ENCODE peak calls at places on chromosome 4, in seven cellular contexts. N is hepatocyte, X is neural progenitor cell, K is Peyer's patch, A is GM23248, S is lower lobe of right lung, W is esophagus squamous epithelium. T is an unnamed sample. For H3K4me1 and H3K36me3, the result is how much of the 10 kb centered on the place peaks cover.

GRCh38 chr4:159060161-159060560 is 42.7 kb upstream of the RAPGEF2 start:
- DNase-seq in A (no peak), X (no peak), W (no peak), S (no peak), N (no peak), K (no peak), T (no peak)

GRCh38 chr4:16794816-16795445 is 103.5 kb downstream of the LDB2 start:
- DNase-seq in A (peak), N (peak), W (no peak), K (no peak), S (no peak), X (peak), T (no peak)

GRCh38 chr4:127210877-127211276 is 421.9 kb upstream of the INTU start:
- DNase-seq in A (no peak), N (no peak), S (no peak), X (no peak), W (no peak), K (no peak), T (peak)

GRCh38 chr4:126470862-126471261 is 1156.1 kb downstream of the FAT4 start:
- DNase-seq in X (no peak), N (no peak), K (no peak), A (peak), W (no peak), S (no peak), T (no peak)

GRCh38 chr4:142550955-142551354 is 295.1 kb downstream of the INPP4B start:
- DNase-seq in W (no peak), K (no peak), N (no peak), A (peak), X (no peak), S (no peak), T (no peak)

GRCh38 chr4:71785957-71786356 is 2.1 kb upstream of the GC start:
- DNase-seq in X (no peak), N (no peak), W (no peak), S (no peak), K (no peak), A (peak), T (no peak)

GRCh38 chr4:47510036-47510435 is 25.0 kb downstream of the ATP10D start:
- DNase-seq in X (no peak), W (no peak), N (no peak), K (no peak), A (peak), S (no peak), T (no peak)

GRCh38 chr4:10673817-10674369 is 10.7 kb downstream of the CLNK start:
- DNase-seq in K (no peak), S (no peak), A (no peak), W (no peak), X (no peak), N (no peak), T (no peak)

GRCh38 chr4:38371391-38371851 is 292.6 kb upstream of the KLF3 start:
- DNase-seq in N (peak), S (no peak), X (no peak), A (peak), K (no peak), W (no peak), T (no peak)

GRCh38 chr4:141890279-141890678 is 253.9 kb downstream of the IL15 start:
- DNase-seq in X (no peak), K (no peak), W (no peak), A (no peak), S (no peak), N (no peak), T (no peak)

GRCh38 chr4:168388890-168389289 is 70.3 kb upstream of the DDX60 start:
- DNase-seq in S (no peak), X (no peak), A (peak), N (peak), W (no peak), K (no peak), T (no peak)

GRCh38 chr4:98507299-98507698 is 151.1 kb downstream of the TSPAN5 start:
- DNase-seq in N (no peak), W (no peak), K (no peak), S (no peak), A (no peak), X (no peak), T (no peak)

GRCh38 chr4:153643406-153644016 is 40.6 kb upstream of the TLR2 start:
- DNase-seq in S (no peak), K (no peak), X (peak), A (peak), N (peak), W (no peak), T (no peak)

GRCh38 chr4:87886083-87886482 is 53.3 kb downstream of the MEPE start:
- DNase-seq in A (no peak), K (no peak), X (no peak), W (no peak), S (no peak), N (no peak), T (no peak)

GRCh38 chr4:75662626-75663025 is 10.6 kb downstream of the G3BP2 start:
- DNase-seq in N (no peak), W (no peak), A (no peak), S (no peak), K (no peak), X (no peak), T (no peak)

GRCh38 chr4:75671802-75672421 is 1.3 kb downstream of the G3BP2 start:
- DNase-seq in N (peak), X (no peak), S (no peak), K (no peak), A (peak), W (no peak), T (no peak)

GRCh38 chr4:75668596-75668995 is 4.6 kb downstream of the G3BP2 start:
- DNase-seq in A (no peak), K (no peak), X (no peak), S (no peak), N (no peak), W (no peak), T (no peak)

GRCh38 chr4:75660491-75660890 is 12.7 kb downstream of the G3BP2 start:
- DNase-seq in W (no peak), X (no peak), N (no peak), A (no peak), S (no peak), K (no peak), T (no peak)

DNA sequence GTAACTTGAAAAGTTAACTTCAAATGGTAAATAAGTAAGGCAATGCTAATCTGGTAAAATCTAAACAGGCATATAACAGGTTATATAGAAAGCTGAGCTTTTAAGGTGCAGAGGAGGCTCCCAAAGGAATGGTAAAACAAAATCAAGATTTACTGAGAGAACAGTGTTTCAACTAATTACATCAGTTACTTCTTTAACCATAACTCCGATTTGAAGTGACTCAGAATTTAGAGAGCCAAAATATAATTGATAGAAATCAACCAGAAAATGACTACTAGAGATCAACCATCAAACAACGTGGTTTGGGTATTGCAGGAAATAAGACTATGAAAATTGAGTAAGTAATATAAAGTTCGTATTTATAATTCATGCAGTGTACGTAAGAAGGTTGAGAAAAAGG is 6.9 kb downstream of the G3BP2 start:
- DNase-seq in K (no peak), S (no peak), N (no peak), X (no peak), A (peak), W (no peak), T (no peak)
- H3K4me1 ChIP-seq in K (under half), S (under half), N (under half), X (under half), A (under half), W (under half), T (under half)

GRCh38 chr4:73234712-73235111 is 23.9 kb downstream of the ANKRD17 start:
- DNase-seq in X (no peak), W (no peak), S (no peak), K (no peak), A (no peak), N (no peak), T (no peak)
- H3K36me3 ChIP-seq in X (under half), W (under half), S (under half), K (under half), A (under half), N (under half), T (under half)

GRCh38 chr4:145805490-145805889 is 125.5 kb downstream of the C4orf51 start:
- DNase-seq in N (peak), S (no peak), K (no peak), A (no peak), X (no peak), W (no peak), T (no peak)

GRCh38 chr4:145808848-145809512 is 129.0 kb downstream of the C4orf51 start:
- DNase-seq in S (no peak), N (no peak), X (no peak), W (no peak), K (no peak), A (peak), T (no peak)

GRCh38 chr4:145799225-145799624 is 119.3 kb downstream of the C4orf51 start:
- DNase-seq in N (no peak), S (no peak), A (no peak), X (no peak), K (no peak), W (no peak), T (no peak)

GRCh38 chr4:145808021-145808650 is 128.2 kb downstream of the C4orf51 start:
- DNase-seq in K (no peak), N (peak), W (no peak), X (no peak), S (no peak), A (peak), T (no peak)

GRCh38 chr4:145804134-145804533 is 124.2 kb downstream of the C4orf51 start:
- DNase-seq in X (no peak), N (peak), W (no peak), K (no peak), S (no peak), A (peak), T (no peak)
- H3K4me1 ChIP-seq in X (under half), N (under half), W (under half), K (under half), S (under half), A (half or more), T (under half)

GRCh38 chr4:119479180-119479814 is 149.3 kb downstream of the PDE5A start:
- DNase-seq in S (no peak), W (no peak), N (no peak), K (no peak), X (no peak), A (no peak), T (no peak)

GRCh38 chr4:119480331-119480730 is 148.3 kb downstream of the PDE5A start:
- DNase-seq in K (no peak), N (no peak), A (no peak), S (no peak), X (no peak), W (no peak), T (no peak)

GRCh38 chr4:119478446-119479179 is 150.0 kb downstream of the PDE5A start:
- DNase-seq in W (no peak), S (no peak), N (no peak), K (no peak), A (peak), X (no peak), T (no peak)

GRCh38 chr4:119477412-119478053 is 151.1 kb downstream of the PDE5A start:
- DNase-seq in K (no peak), W (no peak), S (no peak), N (no peak), X (no peak), A (peak), T (no peak)

GRCh38 chr4:119479835-119480234 is 148.8 kb downstream of the PDE5A start:
- DNase-seq in X (no peak), K (no peak), S (no peak), W (no peak), N (no peak), A (no peak), T (no peak)
- H3K36me3 ChIP-seq in X (under half), K (under half), S (under half), W (under half), N (under half), A (under half), T (under half)

DNA sequence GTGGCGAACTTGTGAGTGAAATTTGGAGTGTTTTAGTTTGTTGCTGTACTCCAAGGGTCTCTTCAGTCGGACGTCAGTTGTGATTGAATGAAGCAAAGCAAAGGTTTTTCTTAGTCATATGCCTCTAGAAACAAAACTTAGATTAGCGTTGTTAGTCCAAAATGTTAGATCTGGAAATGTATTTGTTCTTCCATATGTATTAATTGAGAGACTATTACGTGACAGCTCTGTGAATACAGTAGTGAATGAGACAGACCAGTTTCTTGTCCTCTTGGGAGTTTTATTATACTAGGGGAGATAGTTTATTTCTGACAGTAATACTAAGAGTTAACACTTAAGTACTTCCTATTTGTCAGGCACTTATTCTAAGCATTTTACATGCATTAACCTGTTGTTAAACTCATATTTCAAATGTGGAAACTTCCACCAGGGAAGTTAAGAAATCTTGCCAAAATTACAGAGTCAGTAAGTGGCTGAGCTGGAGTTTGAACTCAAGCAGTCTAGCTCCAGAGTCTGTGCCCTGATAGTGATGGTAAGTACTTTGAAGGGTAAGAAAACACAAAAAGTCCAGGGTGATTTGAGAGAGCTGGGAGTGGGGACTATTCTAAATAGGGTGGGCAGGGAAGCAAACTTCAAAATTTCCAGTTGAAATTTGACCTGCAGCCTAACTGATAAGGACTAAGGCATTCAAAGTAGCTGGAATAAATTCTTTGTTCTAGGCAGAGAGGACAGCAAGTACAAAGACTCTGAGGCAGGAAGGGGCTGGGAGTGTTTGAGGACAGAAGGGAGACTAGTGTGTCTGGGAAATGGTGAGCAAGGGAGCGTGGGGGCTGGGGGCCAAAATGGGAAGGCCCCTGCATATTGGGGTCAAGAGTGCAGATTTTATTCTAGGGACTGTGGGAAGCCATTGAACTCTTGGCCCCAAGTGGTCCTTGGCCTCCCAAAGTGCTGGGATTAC is 17.0 kb downstream of the ADD1 start:
- DNase-seq in K (no peak), A (no peak), S (peak), N (no peak), X (peak), W (no peak), T (peak)
- H3K4me1 ChIP-seq in K (under half), A (under half), S (half or more), N (half or more), X (under half), W (under half), T (under half)

GRCh38 chr4:39840027-39840426 is 137.7 kb downstream of the PDS5A start:
- DNase-seq in K (no peak), X (no peak), N (no peak), W (no peak), A (no peak), S (no peak), T (no peak)

GRCh38 chr4:39834269-39834668 is 136.3 kb downstream of the UBE2K start:
- DNase-seq in S (no peak), A (peak), N (no peak), W (no peak), K (no peak), X (no peak), T (no peak)
- H3K36me3 ChIP-seq in S (half or more), A (under half), N (under half), W (under half), K (under half), X (under half), T (under half)